ENCODE peak calls at places on chromosomes 7 and 10, in five cellular contexts. D is H54; C is T-helper 2 cell; E is CD4-positive, alpha-beta T cell; T is GM23338. Z is an unnamed sample.

GRCh38 chr10:73647211-73647874 is 6.1 kb upstream of the MYOZ1 start:
- DNase-seq in D (no peak), C (no peak), E (peak; percentile 7), T (peak; percentile 98), Z (peak; percentile 74)

GRCh38 chr7:16905300-16906044 is 23.7 kb upstream of the AGR3 start:
- DNase-seq in D (no peak), C (no peak), E (no peak), T (peak; percentile 52), Z (no peak)

GRCh38 chr7:79876769-79877362 is 257.8 kb upstream of the GNAI1 start:
- DNase-seq in D (no peak), C (no peak), E (no peak), T (no peak), Z (no peak)

GRCh38 chr7:144670251-144670650 is 165.6 kb downstream of the TPK1 start:
- DNase-seq in D (no peak), C (no peak), E (no peak), T (peak; percentile 21), Z (no peak)

GRCh38 chr7:47965456-47965855 is 14.0 kb downstream of the HUS1 start:
- DNase-seq in D (no peak), C (no peak), E (no peak), T (no peak), Z (no peak)

GRCh38 chr10:97517778-97518561 is 19.2 kb downstream of the UBTD1 start:
- DNase-seq in D (peak; percentile 86), C (no peak), E (no peak), T (peak; percentile 50), Z (peak; percentile 40)

GRCh38 chr7:105759670-105760548 is 116.5 kb downstream of the ATXN7L1 start:
- DNase-seq in D (no peak), C (no peak), E (peak; percentile 12), T (peak; percentile 77), Z (peak; percentile 62)

GRCh38 chr7:959271-959670 is 4.8 kb upstream of the ADAP1 start:
- DNase-seq in D (no peak), C (no peak), E (no peak), T (no peak), Z (no peak)

GRCh38 chr10:113272511-113272910 is 280.3 kb upstream of the HABP2 start:
- DNase-seq in D (no peak), C (no peak), E (no peak), T (no peak), Z (no peak)

GRCh38 chr10:97784200-97784811 is 12.5 kb upstream of the SFRP5 start:
- DNase-seq in D (no peak), C (no peak), E (no peak), T (no peak), Z (no peak)

GRCh38 chr7:19181634-19182033 is 36.4 kb upstream of the FERD3L start:
- DNase-seq in D (no peak), C (no peak), E (no peak), T (no peak), Z (no peak)

GRCh38 chr10:109037978-109038377 is 885.3 kb downstream of the XPNPEP1 start:
- DNase-seq in D (no peak), C (no peak), E (no peak), T (peak; percentile 59), Z (no peak)

GRCh38 chr10:125955766-125956165 is 59.4 kb downstream of the FANK1 start:
- DNase-seq in D (no peak), C (no peak), E (no peak), T (no peak), Z (no peak)

GRCh38 chr10:79322616-79323566 is 24.4 kb upstream of the PPIF start:
- DNase-seq in D (no peak), C (peak; percentile 58), E (peak; percentile 82), T (no peak), Z (no peak)

GRCh38 chr7:150668472-150668911 is 17.0 kb upstream of the GIMAP2 start:
- DNase-seq in D (no peak), C (peak; percentile 46), E (peak; percentile 44), T (no peak), Z (no peak)

GRCh38 chr10:102850025-102850518 is 4.0 kb upstream of the BORCS7 start:
- DNase-seq in D (no peak), C (no peak), E (no peak), T (no peak), Z (no peak)

GRCh38 chr7:25707733-25708132 is 444.3 kb upstream of the NFE2L3 start:
- DNase-seq in D (no peak), C (no peak), E (no peak), T (no peak), Z (no peak)

GRCh38 chr10:84499846-84500245 is 171.5 kb downstream of the CCSER2 start:
- DNase-seq in D (no peak), C (no peak), E (no peak), T (peak; percentile 43), Z (no peak)

GRCh38 chr7:5599543-5600200 is 176.0 kb upstream of the TNRC18 start:
- DNase-seq in D (no peak), C (no peak), E (no peak), T (no peak), Z (no peak)

GRCh38 chr7:90645784-90646183 is 49.7 kb downstream of the CDK14 start:
- DNase-seq in D (no peak), C (no peak), E (no peak), T (no peak), Z (no peak)

GRCh38 chr10:106614293-106614692 is 550.2 kb downstream of the SORCS1 start:
- DNase-seq in D (no peak), C (no peak), E (no peak), T (no peak), Z (no peak)

GRCh38 chr10:34145751-34146150 is 669.3 kb downstream of the PARD3 start:
- DNase-seq in D (no peak), C (no peak), E (no peak), T (no peak), Z (no peak)

GRCh38 chr10:113216068-113216467 is 266.0 kb downstream of the TCF7L2 start:
- DNase-seq in D (no peak), C (no peak), E (no peak), T (peak; percentile 76), Z (no peak)

GRCh38 chr7:129950191-129950940 is 2.4 kb downstream of the UBE2H start:
- DNase-seq in D (no peak), C (no peak), E (no peak), T (peak; percentile 69), Z (no peak)

GRCh38 chr10:79310911-79311573 is 36.2 kb upstream of the PPIF start:
- DNase-seq in D (no peak), C (no peak), E (no peak), T (no peak), Z (no peak)

GRCh38 chr7:151728746-151729145 is 148.2 kb downstream of the PRKAG2 start:
- DNase-seq in D (no peak), C (no peak), E (no peak), T (no peak), Z (no peak)

GRCh38 chr10:86370006-86370585 is 3.5 kb upstream of the GRID1 start:
- DNase-seq in D (no peak), C (no peak), E (no peak), T (no peak), Z (no peak)

GRCh38 chr7:110224643-110225042 is 866.3 kb upstream of the LRRN3 start:
- DNase-seq in D (no peak), C (no peak), E (no peak), T (no peak), Z (no peak)

GRCh38 chr7:21123586-21123985 is 304.3 kb upstream of the SP4 start:
- DNase-seq in D (no peak), C (no peak), E (no peak), T (no peak), Z (no peak)

GRCh38 chr10:32155075-32155516 is 98.9 kb upstream of the KIF5B start:
- DNase-seq in D (no peak), C (no peak), E (no peak), T (no peak), Z (no peak)

GRCh38 chr7:149125189-149125863 is 798 bp downstream of the ZNF425 start:
- DNase-seq in D (no peak), C (no peak), E (no peak), T (peak; percentile 29), Z (no peak)

GRCh38 chr10:132146271-132146671 is 40.5 kb upstream of the DPYSL4 start:
- DNase-seq in D (no peak), C (no peak), E (no peak), T (peak; percentile 81), Z (peak; percentile 5)

GRCh38 chr10:124226271-124226911 is 133.0 kb upstream of the CHST15 start:
- DNase-seq in D (no peak), C (no peak), E (no peak), T (no peak), Z (no peak)

GRCh38 chr7:33873518-33873917 is 31.8 kb upstream of the BMPER start:
- DNase-seq in D (no peak), C (no peak), E (no peak), T (peak; percentile 35), Z (no peak)

GRCh38 chr10:50874723-50875122 is 10.7 kb downstream of the A1CF start:
- DNase-seq in D (no peak), C (no peak), E (no peak), T (no peak), Z (no peak)

GRCh38 chr10:24556746-24557742 is 166.6 kb downstream of the ARHGAP21 start:
- DNase-seq in D (peak; percentile 28), C (no peak), E (no peak), T (peak; percentile 76), Z (no peak)

GRCh38 chr7:131753620-131754222 is 197.3 kb upstream of the PODXL start:
- DNase-seq in D (no peak), C (no peak), E (no peak), T (peak; percentile 76), Z (peak; percentile 51)